ENCODE peak calls at places on chromosome X, in six cellular contexts. K is AG09309; V is cardiac fibroblast; T is Jurkat, Clone E6-1; M is fibroblast of lung; S is GM23248. H is an unnamed sample.
A peak's percentile ranks its signal among the peaks of the same experiment; 100 is the strongest.

GRCh38 chrX:45757272-45757671 is 556.6 kb upstream of the DIPK2B start:
- DNase-seq in K (no peak), M (no peak), S (peak; percentile 0), T (no peak), V (peak; percentile 15), H (no peak)

GRCh38 chrX:18424482-18425198 is 768 bp upstream of the CDKL5 start:
- DNase-seq in T (peak; percentile 5), S (peak; percentile 61), V (peak; percentile 33), M (peak; percentile 46), K (no peak), H (peak; percentile 35)

GRCh38 chrX:45709381-45709780 is 508.7 kb upstream of the DIPK2B start:
- DNase-seq in T (no peak), S (peak; percentile 47), K (no peak), V (peak; percentile 47), M (peak; percentile 22), H (no peak)

GRCh38 chrX:74578137-74578536 is 36.3 kb downstream of the RLIM start:
- DNase-seq in V (no peak), S (no peak), T (no peak), K (no peak), M (no peak), H (no peak)

GRCh38 chrX:31909850-31910547 is 838.2 kb upstream of the FTHL17 start:
- DNase-seq in M (no peak), V (no peak), S (no peak), T (no peak), K (no peak), H (no peak)

GRCh38 chrX:77446840-77447239 is 349 bp upstream of the FGF16 start:
- DNase-seq in K (no peak), T (no peak), M (no peak), S (peak; percentile 57), V (no peak), H (peak; percentile 21)

GRCh38 chrX:113929004-113929403 is 654.9 kb upstream of the HTR2C start:
- DNase-seq in V (peak; percentile 48), S (peak; percentile 32), K (peak; percentile 10), M (peak; percentile 20), T (peak; percentile 8), H (peak; percentile 55)

GRCh38 chrX:68273887-68274286 is 159.4 kb downstream of the OPHN1 start:
- DNase-seq in K (no peak), M (no peak), T (no peak), V (peak; percentile 28), S (peak; percentile 30), H (peak; percentile 22)

GRCh38 chrX:1361275-1361674 is 24.7 kb downstream of the IL3RA start:
- DNase-seq in K (no peak), T (no peak), V (no peak), S (no peak), M (peak; percentile 35), H (no peak)

DNA sequence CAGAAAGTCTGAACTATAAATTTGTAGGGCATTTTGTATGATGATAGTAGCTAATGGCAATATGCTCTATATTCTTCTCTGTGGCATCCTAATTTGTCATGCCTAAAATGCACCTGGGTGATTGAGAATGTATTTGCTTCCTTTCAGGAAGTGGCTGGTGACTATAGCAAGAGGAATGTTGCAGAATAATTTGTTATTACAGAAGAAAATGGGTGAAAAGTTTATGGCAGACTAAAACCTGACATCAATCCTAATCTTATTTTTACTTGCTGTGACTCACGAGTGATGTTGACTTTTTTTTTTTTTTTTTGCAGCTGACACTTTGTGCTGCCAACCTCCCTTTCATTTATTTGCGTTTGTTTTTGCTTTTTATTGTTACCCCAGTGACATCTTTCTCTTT is 141.1 kb downstream of the MSL3 start:
- DNase-seq in V (peak; percentile 83), K (no peak), S (no peak), T (no peak), M (peak; percentile 75), H (peak; percentile 72)
- H3K4me3 ChIP-seq in V (no peak overlapping the region), K (no peak overlapping the region), S (no peak overlapping the region), T (no peak overlapping the region), M (no peak overlapping the region), H (no peak overlapping the region)

GRCh38 chrX:149473966-149474365 is 31.1 kb downstream of the IDS start:
- DNase-seq in V (no peak), K (no peak), T (no peak), M (no peak), S (no peak), H (no peak)
- H3K4me3 ChIP-seq in V (no peak overlapping the region), K (no peak overlapping the region), T (no peak overlapping the region), M (no peak overlapping the region), S (no peak overlapping the region), H (no peak overlapping the region)

GRCh38 chrX:131828482-131828881 is 194.6 kb upstream of the STK26 start:
- DNase-seq in T (no peak), M (no peak), V (no peak), S (no peak), K (no peak), H (no peak)
- H3K4me3 ChIP-seq in T (no peak overlapping the region), M (no peak overlapping the region), V (peak overlapping the region; percentile 11), S (no peak overlapping the region), K (no peak overlapping the region), H (no peak overlapping the region)

DNA sequence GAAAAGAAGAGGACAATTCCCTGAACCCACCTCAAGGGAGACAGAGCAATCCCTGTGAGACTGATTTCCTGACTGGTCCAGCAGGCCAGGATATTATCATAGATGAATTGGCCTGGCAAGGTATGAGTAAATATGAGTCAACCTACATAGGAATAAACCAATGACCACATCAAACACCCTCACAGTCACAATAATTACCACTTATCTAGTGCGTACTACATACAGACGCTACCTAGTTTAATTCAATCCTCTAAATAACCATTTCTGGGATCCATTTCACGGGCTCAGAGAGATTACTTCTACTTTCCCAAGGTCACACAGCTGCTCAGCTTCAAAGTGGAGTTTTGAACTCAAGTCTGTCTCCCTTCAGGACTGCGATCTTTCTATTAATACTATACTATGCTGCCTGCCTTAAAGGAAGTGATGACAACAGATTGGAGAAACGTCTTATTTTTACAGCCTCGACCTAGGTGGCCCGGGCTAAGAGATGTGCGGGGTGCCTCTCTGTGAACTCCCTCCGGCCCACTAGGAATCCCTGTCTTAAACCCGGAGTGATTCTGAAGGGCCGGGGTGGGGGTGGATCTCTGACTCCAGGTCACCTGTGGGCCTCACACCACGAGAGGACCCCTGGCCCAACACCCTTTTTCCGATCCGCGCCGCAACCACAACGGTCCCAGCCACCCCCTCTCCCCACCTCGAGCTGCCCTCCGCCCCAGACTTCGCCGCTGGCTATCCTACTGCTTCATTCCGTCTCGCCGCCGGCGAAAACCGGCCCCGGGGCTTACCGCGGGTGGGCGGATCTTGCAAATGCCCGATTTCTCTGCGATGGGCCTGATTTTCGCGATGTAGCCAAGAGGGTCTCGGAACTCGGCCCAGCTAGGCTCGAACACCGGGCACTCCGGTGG is 800 bp downstream of the KDM5C start:
- DNase-seq in K (peak; percentile 21), M (peak; percentile 86), V (peak; percentile 62), T (peak; percentile 22), S (peak; percentile 79), H (peak; percentile 25)
- H3K4me3 ChIP-seq in K (peak overlapping the region; percentile 78), M (peak overlapping the region; percentile 89), V (peak overlapping the region; percentile 77), T (peak overlapping the region; percentile 77), S (peak overlapping the region; percentile 90), H (peak overlapping the region; percentile 79)

GRCh38 chrX:130111220-130111934 is 1.1 kb upstream of the ELF4 start:
- DNase-seq in T (no peak), V (no peak), K (no peak), M (no peak), S (peak; percentile 51), H (no peak)
- H3K4me3 ChIP-seq in T (no peak overlapping the region), V (peak overlapping the region; percentile 39), K (peak overlapping the region; percentile 20), M (no peak overlapping the region), S (peak overlapping the region; percentile 68), H (peak overlapping the region; percentile 22)

GRCh38 chrX:154430916-154431315 is 2.4 kb downstream of the ATP6AP1 start:
- DNase-seq in K (no peak), M (no peak), S (no peak), V (no peak), T (no peak), H (no peak)

GRCh38 chrX:154431321-154431720 is 2.8 kb downstream of the ATP6AP1 start:
- DNase-seq in K (no peak), M (no peak), S (no peak), T (no peak), V (no peak), H (no peak)

GRCh38 chrX:154428176-154429171 is at the start of gene ATP6AP1:
- DNase-seq in V (peak; percentile 94), M (peak; percentile 95), K (peak; percentile 78), T (peak; percentile 89), S (peak; percentile 93), H (peak; percentile 95)

GRCh38 chrX:154430504-154430903 is 2.0 kb downstream of the ATP6AP1 start:
- DNase-seq in K (no peak), S (no peak), V (no peak), T (no peak), M (no peak), H (no peak)

GRCh38 chrX:154429708-154430107 is 1.2 kb downstream of the ATP6AP1 start:
- DNase-seq in K (no peak), M (no peak), S (no peak), T (no peak), V (no peak), H (no peak)
- H3K4me3 ChIP-seq in K (no peak overlapping the region), M (no peak overlapping the region), S (peak overlapping the region; percentile 74), T (peak overlapping the region; percentile 64), V (peak overlapping the region; percentile 69), H (peak overlapping the region; percentile 66)

H was measured in fibroblast of pulmonary artery.